ENCODE peak calls at places on chromosomes 3 and 15, in eight cellular contexts. W, B, F, C, G, E, D and Y are unnamed samples.

GRCh38 chr15:34056921-34057320 is 17.9 kb upstream of the AVEN start:
- DNase-seq in W (no peak), B (no peak), F (no peak), C (no peak), G (no peak), E (no peak), D (no peak), Y (no peak)

GRCh38 chr3:4740397-4741105 is 238.7 kb upstream of the BHLHE40 start:
- DNase-seq in W (peak), B (no peak), F (no peak), C (no peak), G (no peak), E (no peak), D (no peak), Y (no peak)

GRCh38 chr3:159964166-159964973 is 24.3 kb upstream of the IL12A start:
- DNase-seq in W (no peak), B (no peak), F (peak), C (no peak), G (no peak), E (peak), D (no peak), Y (peak)

GRCh38 chr3:172040976-172041963 is 1.9 kb downstream of the FNDC3B start:
- DNase-seq in W (no peak), B (peak), F (peak), C (no peak), G (no peak), E (peak), D (no peak), Y (peak)

GRCh38 chr15:75347222-75348033 is 589 bp downstream of the NEIL1 start:
- DNase-seq in W (peak), B (peak), F (no peak), C (peak), G (peak), E (peak), D (peak), Y (no peak)

GRCh38 chr15:80474751-80475295 is 70.6 kb downstream of the ARNT2 start:
- DNase-seq in W (no peak), B (no peak), F (no peak), C (no peak), G (no peak), E (no peak), D (no peak), Y (peak)

GRCh38 chr3:124315215-124316033 is 323.5 kb upstream of the ROPN1 start:
- DNase-seq in W (no peak), B (no peak), F (peak), C (no peak), G (no peak), E (peak), D (no peak), Y (peak)

GRCh38 chr3:64109438-64109837 is 86.1 kb upstream of the PSMD6 start:
- DNase-seq in W (no peak), B (no peak), F (no peak), C (peak), G (peak), E (no peak), D (no peak), Y (no peak)

GRCh38 chr3:78941587-78941986 is 826.2 kb downstream of the ROBO1 start:
- DNase-seq in W (no peak), B (no peak), F (peak), C (no peak), G (no peak), E (peak), D (no peak), Y (peak)

GRCh38 chr15:67680645-67681044 is 138.1 kb downstream of the MAP2K5 start:
- DNase-seq in W (no peak), B (no peak), F (peak), C (no peak), G (no peak), E (peak), D (no peak), Y (no peak)

GRCh38 chr15:90142216-90143175 is 40.2 kb upstream of the IDH2 start:
- DNase-seq in W (no peak), B (no peak), F (no peak), C (no peak), G (no peak), E (no peak), D (peak), Y (no peak)

GRCh38 chr3:52028572-52028971 is 27.8 kb downstream of the DUSP7 start:
- DNase-seq in W (no peak), B (no peak), F (peak), C (peak), G (no peak), E (no peak), D (no peak), Y (no peak)

GRCh38 chr3:150756491-150757059 is 6.4 kb downstream of the SIAH2 start:
- DNase-seq in W (no peak), B (no peak), F (no peak), C (no peak), G (no peak), E (no peak), D (no peak), Y (no peak)

GRCh38 chr15:50685976-50686467 is 575 bp downstream of the TRPM7 start:
- DNase-seq in W (peak), B (peak), F (peak), C (peak), G (peak), E (peak), D (peak), Y (peak)

GRCh38 chr3:143464850-143465249 is 345.3 kb downstream of the CHST2 start:
- DNase-seq in W (no peak), B (no peak), F (peak), C (no peak), G (no peak), E (no peak), D (no peak), Y (no peak)

GRCh38 chr15:56149071-56149470 is 94.6 kb downstream of the RFX7 start:
- DNase-seq in W (no peak), B (no peak), F (peak), C (no peak), G (no peak), E (no peak), D (no peak), Y (peak)

GRCh38 chr15:90075420-90076289 is 26.6 kb downstream of the IDH2 start:
- DNase-seq in W (no peak), B (peak), F (no peak), C (no peak), G (peak), E (no peak), D (no peak), Y (peak)

GRCh38 chr3:66415867-66416428 is 84.9 kb downstream of the LRIG1 start:
- DNase-seq in W (no peak), B (no peak), F (no peak), C (no peak), G (no peak), E (no peak), D (no peak), Y (no peak)

GRCh38 chr15:28131400-28131799 is 32.3 kb upstream of the OCA2 start:
- DNase-seq in W (no peak), B (no peak), F (no peak), C (no peak), G (no peak), E (no peak), D (no peak), Y (no peak)

GRCh38 chr3:46693897-46694235 is 387 bp upstream of the ALS2CL start:
- DNase-seq in W (no peak), B (no peak), F (no peak), C (no peak), G (no peak), E (no peak), D (peak), Y (no peak)

GRCh38 chr3:139123377-139124095 is 78.8 kb upstream of the PRR23C start:
- DNase-seq in W (peak), B (no peak), F (no peak), C (no peak), G (no peak), E (no peak), D (no peak), Y (no peak)

GRCh38 chr15:85726446-85726845 is 68.3 kb downstream of the KLHL25 start:
- DNase-seq in W (no peak), B (no peak), F (no peak), C (no peak), G (no peak), E (no peak), D (no peak), Y (no peak)

GRCh38 chr3:127084401-127084990 is 101.6 kb downstream of the PLXNA1 start:
- DNase-seq in W (no peak), B (no peak), F (no peak), C (no peak), G (no peak), E (no peak), D (no peak), Y (no peak)

GRCh38 chr15:99019558-99020540 is 12.3 kb upstream of the PGPEP1L start:
- DNase-seq in W (no peak), B (no peak), F (peak), C (no peak), G (no peak), E (peak), D (no peak), Y (peak)

GRCh38 chr15:61201322-61201721 is 27.8 kb downstream of the RORA start:
- DNase-seq in W (no peak), B (no peak), F (no peak), C (no peak), G (no peak), E (no peak), D (no peak), Y (no peak)

GRCh38 chr3:81914254-81914653 is 152.8 kb upstream of the GBE1 start:
- DNase-seq in W (no peak), B (no peak), F (no peak), C (no peak), G (no peak), E (no peak), D (no peak), Y (no peak)

GRCh38 chr3:77325702-77326101 is 285.8 kb downstream of the ROBO2 start:
- DNase-seq in W (no peak), B (no peak), F (no peak), C (no peak), G (no peak), E (no peak), D (no peak), Y (no peak)

GRCh38 chr3:158718490-158719170 is 13.6 kb downstream of the RARRES1 start:
- DNase-seq in W (no peak), B (no peak), F (peak), C (no peak), G (no peak), E (peak), D (no peak), Y (peak)

GRCh38 chr15:85047271-85047948 is 65.8 kb downstream of the PDE8A start:
- DNase-seq in W (no peak), B (no peak), F (peak), C (no peak), G (no peak), E (peak), D (no peak), Y (peak)

GRCh38 chr3:129289201-129289921 is 10.7 kb downstream of the HMCES start:
- DNase-seq in W (no peak), B (no peak), F (peak), C (no peak), G (no peak), E (peak), D (no peak), Y (peak)

DNA sequence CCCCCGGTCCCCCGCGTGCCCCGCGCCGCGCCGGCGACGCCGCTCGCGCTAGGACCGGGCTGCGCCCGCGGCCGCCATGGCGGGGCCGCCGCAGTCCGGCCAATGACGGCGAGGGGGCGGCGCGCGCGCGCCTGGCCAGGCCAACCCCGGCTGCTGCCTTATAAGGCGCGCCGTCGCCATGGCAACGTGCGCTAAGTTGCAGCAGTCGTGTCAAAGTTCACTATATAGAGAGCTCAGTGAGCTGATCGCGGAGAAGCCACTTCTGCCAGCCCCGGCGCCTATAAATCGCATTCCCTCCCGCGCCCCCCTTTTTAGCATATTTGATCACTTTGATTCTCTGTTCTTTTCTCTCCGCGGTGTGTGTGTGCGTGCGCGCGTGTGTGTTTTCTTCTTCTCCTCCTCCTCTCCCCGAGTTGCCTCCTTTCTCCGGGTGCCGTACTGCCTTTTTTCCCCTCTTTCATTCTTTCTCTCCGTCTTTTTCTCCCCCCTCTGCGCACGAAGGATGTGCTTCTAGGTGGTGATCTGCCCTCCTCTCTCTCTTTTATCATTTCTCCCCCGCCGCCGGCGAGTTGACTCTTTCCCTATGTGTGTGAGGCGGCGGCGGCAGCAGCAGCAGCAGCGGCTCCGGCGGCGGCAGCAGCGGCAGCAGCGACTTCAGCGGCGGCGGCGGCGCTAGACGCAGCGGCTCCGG is at the start of gene NR2F2:
- DNase-seq in W (peak), B (peak), F (peak), C (peak), G (peak), E (peak), D (no peak), Y (peak)
- H3K27ac ChIP-seq in W (peak), B (peak), F (peak), C (no peak), G (no peak), E (peak), D (no peak), Y (peak)

GRCh38 chr3:71546781-71547180 is 36.7 kb downstream of the FOXP1 start:
- DNase-seq in W (no peak), B (no peak), F (no peak), C (no peak), G (no peak), E (no peak), D (no peak), Y (no peak)

GRCh38 chr3:71543371-71544016 is 40.0 kb downstream of the FOXP1 start:
- DNase-seq in W (no peak), B (no peak), F (no peak), C (no peak), G (no peak), E (no peak), D (no peak), Y (no peak)

GRCh38 chr3:71545330-71545729 is 38.2 kb downstream of the FOXP1 start:
- DNase-seq in W (no peak), B (no peak), F (peak), C (no peak), G (no peak), E (no peak), D (no peak), Y (no peak)

GRCh38 chr3:71541313-71541712 is 42.2 kb downstream of the FOXP1 start:
- DNase-seq in W (no peak), B (no peak), F (peak), C (no peak), G (no peak), E (no peak), D (no peak), Y (no peak)

DNA sequence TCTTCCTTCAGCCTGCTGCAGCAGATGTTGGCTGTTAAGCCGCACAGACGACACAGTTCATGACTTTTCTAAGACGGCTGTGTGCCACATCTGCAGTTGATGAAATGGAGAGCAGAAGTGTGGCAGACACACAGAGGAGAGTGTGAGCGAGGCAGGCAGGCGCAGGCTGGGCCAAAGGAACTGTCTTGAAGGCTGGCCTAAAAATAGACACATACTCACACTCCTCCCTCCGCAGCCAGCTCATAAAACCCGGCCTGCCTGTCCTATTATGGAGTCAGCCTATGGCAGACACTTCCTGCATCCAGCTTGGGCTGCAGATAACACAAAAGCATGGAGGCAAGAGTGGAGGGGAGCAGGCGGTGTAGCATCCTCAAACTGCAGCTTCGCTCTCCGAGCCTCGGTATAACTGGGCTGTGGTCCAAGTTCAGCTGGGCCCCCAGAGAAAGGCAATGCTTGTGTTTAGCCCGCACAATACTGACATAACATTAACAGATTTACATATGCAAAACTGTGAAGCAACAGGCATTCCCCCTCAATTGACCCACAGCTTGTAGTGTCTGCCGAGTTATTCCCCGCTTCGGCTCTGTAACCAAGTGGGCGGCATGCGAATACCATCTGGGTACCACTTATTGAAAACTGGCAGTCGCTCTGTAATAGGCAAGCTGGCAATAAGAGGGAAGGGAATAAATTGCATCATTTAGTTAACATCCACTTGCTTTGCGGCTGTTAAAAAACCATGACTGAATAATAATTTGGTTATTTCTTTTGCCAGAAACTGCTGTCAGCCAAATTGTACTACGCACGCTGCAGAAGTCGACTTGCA is 40.8 kb downstream of the FOXP1 start:
- DNase-seq in W (peak), B (peak), F (peak), C (peak), G (no peak), E (peak), D (no peak), Y (peak)
- H3K27ac ChIP-seq in W (peak), B (no peak), F (peak), C (peak), G (no peak), E (peak), D (no peak), Y (peak)

GRCh38 chr3:177250108-177250507 is 52.8 kb upstream of the TBL1XR1 start:
- DNase-seq in W (no peak), B (no peak), F (no peak), C (no peak), G (no peak), E (no peak), D (no peak), Y (no peak)
- H3K27ac ChIP-seq in W (no peak), B (no peak), F (no peak), C (no peak), G (no peak), E (no peak), D (no peak), Y (no peak)

GRCh38 chr3:2523251-2523836 is 424.7 kb downstream of the CNTN4 start:
- DNase-seq in W (no peak), B (no peak), F (no peak), C (no peak), G (no peak), E (peak), D (no peak), Y (no peak)

DNA sequence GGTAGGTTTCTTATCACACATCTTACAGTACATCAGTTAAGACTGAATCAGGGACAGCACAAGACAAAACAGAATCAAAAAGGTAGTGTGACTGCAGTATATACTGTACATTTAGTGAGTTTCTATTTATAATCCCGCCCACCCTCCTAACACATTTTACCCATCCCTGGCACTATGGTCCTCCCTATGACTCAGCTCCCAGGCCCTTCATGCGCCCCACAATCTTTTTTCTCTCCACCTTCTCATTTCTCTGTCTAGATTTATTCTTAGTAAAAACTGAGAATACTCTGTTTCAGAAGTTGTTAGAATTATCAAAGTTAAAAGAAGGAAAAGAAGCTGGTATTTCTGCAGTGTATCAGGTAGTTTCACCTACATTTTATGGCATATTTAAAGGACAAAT is 427.3 kb downstream of the CNTN4 start:
- DNase-seq in W (no peak), B (no peak), F (no peak), C (no peak), G (no peak), E (no peak), D (no peak), Y (no peak)
- H3K27ac ChIP-seq in W (no peak), B (no peak), F (no peak), C (no peak), G (no peak), E (no peak), D (no peak), Y (no peak)

DNA sequence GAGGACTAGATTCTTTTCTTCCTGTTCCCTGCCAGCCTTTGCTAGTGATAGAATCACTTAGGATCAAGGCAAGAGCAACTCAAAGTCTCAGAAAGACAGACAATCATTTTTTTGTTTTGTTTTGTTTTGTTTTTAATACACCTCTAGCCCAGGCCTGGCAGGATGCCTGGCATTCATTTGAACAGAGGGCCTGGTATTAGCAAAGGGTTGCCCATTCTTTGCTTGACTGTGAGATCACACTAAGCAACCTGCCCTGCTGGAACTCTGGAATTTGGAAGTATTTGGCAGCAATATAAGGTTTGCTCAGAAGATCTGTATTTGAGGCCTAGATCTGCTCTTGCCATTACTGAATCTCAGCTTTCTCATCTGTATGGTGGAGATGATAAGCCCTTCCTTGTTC is 21.8 kb upstream of the ATP13A5 start:
- DNase-seq in W (no peak), B (no peak), F (no peak), C (no peak), G (no peak), E (no peak), D (no peak), Y (no peak)
- H3K27ac ChIP-seq in W (no peak), B (no peak), F (no peak), C (peak), G (no peak), E (no peak), D (no peak), Y (no peak)